ENCODE peak calls at places on chromosomes 3 and 15, in six cellular contexts. B is testis, I is AG04450, C is breast epithelium, Y is bronchial epithelial cell, U is astrocyte of the cerebellum. A is an unnamed sample.

GRCh38 chr3:165603196-165603595 is 234.0 kb downstream of the BCHE start:
- DNase-seq in U (no peak), I (no peak), B (no peak), C (no peak), Y (no peak), A (no peak)

GRCh38 chr3:116579843-116580242 is 129.7 kb upstream of the TUSC7 start:
- DNase-seq in U (peak), B (no peak), I (no peak), Y (peak), C (no peak), A (no peak)

GRCh38 chr15:69578792-69579587 is 126.4 kb downstream of the RPLP1 start:
- DNase-seq in U (no peak), I (no peak), B (no peak), Y (peak), C (peak), A (no peak)

GRCh38 chr3:155957412-155957880 is 87.0 kb downstream of the GMPS start:
- DNase-seq in C (no peak), U (no peak), Y (no peak), I (no peak), B (no peak), A (no peak)

GRCh38 chr15:60815321-60815720 is 336.4 kb upstream of the ICE2 start:
- DNase-seq in B (no peak), I (no peak), U (no peak), C (no peak), Y (no peak), A (no peak)

GRCh38 chr3:178823556-178824229 is 247.9 kb downstream of the ZMAT3 start:
- DNase-seq in B (peak), U (no peak), Y (no peak), I (no peak), C (no peak), A (no peak)

GRCh38 chr15:96887730-96888129 is 557.2 kb downstream of the NR2F2 start:
- DNase-seq in B (no peak), C (no peak), I (no peak), U (no peak), Y (peak), A (peak)

GRCh38 chr3:52777127-52777958 is at the start of gene ITIH1:
- DNase-seq in U (no peak), Y (no peak), B (no peak), I (no peak), C (no peak), A (no peak)

GRCh38 chr3:196740476-196741400 is 1.1 kb downstream of the PAK2 start:
- DNase-seq in U (no peak), B (peak), Y (peak), C (no peak), I (no peak), A (no peak)

GRCh38 chr3:129718201-129718600 is 111.7 kb upstream of the PLXND1 start:
- DNase-seq in I (no peak), U (no peak), C (no peak), Y (no peak), B (no peak), A (no peak)

GRCh38 chr15:33756950-33757349 is 211.3 kb upstream of the CHRM5 start:
- DNase-seq in C (no peak), I (no peak), U (no peak), Y (no peak), B (no peak), A (no peak)

GRCh38 chr3:149968216-149968615 is 2.5 kb downstream of the PFN2 start:
- DNase-seq in B (no peak), Y (peak), U (peak), C (no peak), I (no peak), A (no peak)

GRCh38 chr3:122104515-122105194 is 49.5 kb downstream of the CD86 start:
- DNase-seq in C (no peak), I (no peak), B (no peak), Y (no peak), U (no peak), A (no peak)

GRCh38 chr3:98695816-98696215 is 67.3 kb upstream of the ST3GAL6 start:
- DNase-seq in C (no peak), B (no peak), I (no peak), U (no peak), Y (peak), A (no peak)

GRCh38 chr15:100241572-100242479 is 99.9 kb downstream of the ADAMTS17 start:
- DNase-seq in Y (peak), C (no peak), I (no peak), B (peak), U (peak), A (no peak)

GRCh38 chr3:46516521-46516920 is 18.7 kb downstream of the RTP3 start:
- DNase-seq in B (no peak), Y (no peak), I (no peak), C (no peak), U (no peak), A (no peak)

GRCh38 chr15:49462242-49462641 is 39.2 kb downstream of the FGF7 start:
- DNase-seq in U (no peak), B (no peak), I (no peak), Y (no peak), C (no peak), A (no peak)

GRCh38 chr3:133979553-133979952 is 50.2 kb downstream of the SLCO2A1 start:
- DNase-seq in Y (no peak), U (no peak), I (no peak), B (no peak), C (no peak), A (no peak)

GRCh38 chr3:151445283-151446001 is 15.4 kb downstream of the IGSF10 start:
- DNase-seq in C (no peak), U (peak), I (no peak), Y (peak), B (no peak), A (peak)

GRCh38 chr3:8891774-8892173 is 71.5 kb downstream of the RAD18 start:
- DNase-seq in C (no peak), Y (no peak), I (no peak), B (no peak), U (no peak), A (no peak)

GRCh38 chr15:73885954-73886700 is 12.8 kb downstream of the TBC1D21 start:
- DNase-seq in Y (no peak), I (no peak), B (no peak), C (no peak), U (no peak), A (no peak)

GRCh38 chr3:106711650-106712049 is 665.6 kb upstream of the CCDC54 start:
- DNase-seq in C (no peak), I (no peak), Y (no peak), B (no peak), U (peak), A (peak)

GRCh38 chr15:36844453-36845094 is 255.8 kb downstream of the MEIS2 start:
- DNase-seq in B (no peak), I (peak), Y (no peak), C (no peak), U (peak), A (peak)

GRCh38 chr3:64351713-64352595 is 126.7 kb upstream of the PRICKLE2 start:
- DNase-seq in I (no peak), U (no peak), C (no peak), B (no peak), Y (peak), A (no peak)

GRCh38 chr3:74302274-74302673 is 312.2 kb downstream of the CNTN3 start:
- DNase-seq in C (no peak), I (no peak), Y (no peak), U (no peak), B (no peak), A (no peak)

GRCh38 chr3:149489060-149489690 is 14.7 kb downstream of the TM4SF4 start:
- DNase-seq in B (no peak), Y (no peak), C (no peak), I (no peak), U (no peak), A (no peak)

GRCh38 chr3:158279584-158279983 is 169.7 kb downstream of the RSRC1 start:
- DNase-seq in Y (no peak), U (no peak), C (no peak), B (no peak), I (no peak), A (no peak)

GRCh38 chr3:40782086-40782721 is 257.4 kb downstream of the ZNF621 start:
- DNase-seq in U (no peak), Y (peak), B (no peak), C (no peak), I (no peak), A (no peak)

GRCh38 chr3:31536417-31536991 is 3.8 kb downstream of the STT3B start:
- DNase-seq in I (no peak), Y (no peak), U (no peak), C (no peak), B (no peak), A (no peak)

GRCh38 chr3:158108596-158108995 is 1.3 kb upstream of the RSRC1 start:
- DNase-seq in U (no peak), B (no peak), I (no peak), Y (no peak), C (no peak), A (no peak)

GRCh38 chr3:138043266-138044029 is 33.5 kb downstream of the CLDN18 start:
- DNase-seq in Y (peak), B (no peak), U (peak), C (no peak), I (peak), A (peak)

GRCh38 chr15:70788114-70789049 is 25.0 kb upstream of the UACA start:
- DNase-seq in B (no peak), C (no peak), Y (no peak), U (no peak), I (no peak), A (no peak)

GRCh38 chr3:193872265-193872753 is 263.6 kb upstream of the HES1 start:
- DNase-seq in U (peak), C (peak), B (no peak), I (peak), Y (peak), A (peak)

GRCh38 chr15:88243895-88244787 is 12.4 kb downstream of the NTRK3 start:
- DNase-seq in C (no peak), B (peak), Y (peak), U (no peak), I (no peak), A (no peak)

GRCh38 chr3:185813691-185814215 is 11.1 kb downstream of the IGF2BP2 start:
- DNase-seq in U (no peak), C (no peak), I (peak), B (no peak), Y (peak), A (peak)

GRCh38 chr15:94346272-94346671 is 114.9 kb downstream of the MCTP2 start:
- DNase-seq in C (no peak), I (no peak), Y (no peak), B (no peak), U (no peak), A (no peak)

DNA sequence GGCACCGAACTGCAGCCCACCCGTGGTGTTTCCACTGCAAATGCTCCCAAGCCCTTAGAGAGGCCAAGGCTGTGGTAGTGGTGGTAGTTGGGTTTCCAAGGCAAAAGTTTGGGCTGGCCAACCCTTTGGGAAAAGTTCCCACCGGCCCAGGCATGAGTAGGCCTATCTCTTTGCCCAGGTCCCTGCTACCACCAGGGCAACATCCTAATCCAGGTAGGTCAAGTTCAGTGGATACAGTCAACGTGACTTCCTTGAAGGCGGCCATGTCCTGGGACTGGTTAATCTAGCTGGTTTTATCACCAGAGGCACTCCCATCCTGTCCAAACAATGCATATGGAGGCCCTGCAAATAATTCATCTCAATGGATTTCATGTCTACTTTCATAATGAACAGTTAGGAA is 1.6 kb upstream of the ONECUT1 start:
- DNase-seq in Y (no peak), I (no peak), B (no peak), U (no peak), C (no peak), A (no peak)
- H3K4me3 ChIP-seq in Y (no peak), I (no peak), B (no peak), U (no peak), C (no peak), A (no peak)

DNA sequence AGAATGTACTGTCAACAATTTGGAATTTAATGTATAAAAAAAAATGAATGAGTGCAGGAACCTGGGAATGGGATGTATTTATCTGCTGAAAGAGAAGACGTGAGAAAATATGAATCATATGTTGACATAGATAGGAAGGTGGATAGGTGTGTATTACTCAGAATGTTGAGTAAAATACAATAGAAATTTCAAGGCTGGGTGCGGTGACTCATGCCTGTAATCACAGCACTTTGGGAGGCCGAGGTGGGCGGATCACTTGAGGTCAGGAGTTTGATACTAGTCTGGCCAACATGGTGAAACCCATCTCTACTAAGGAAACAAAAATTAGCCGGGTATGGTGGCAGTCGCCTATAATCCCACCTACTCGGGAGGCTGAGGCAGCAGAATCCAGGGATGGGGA is 202.8 kb downstream of the CADM2 start:
- DNase-seq in U (no peak), C (no peak), Y (peak), B (no peak), I (no peak), A (no peak)
- H3K4me3 ChIP-seq in U (no peak), C (no peak), Y (no peak), B (no peak), I (no peak), A (no peak)

GRCh38 chr3:147132168-147132567 is 274.2 kb downstream of the ZIC4 start:
- DNase-seq in C (no peak), Y (no peak), U (no peak), I (no peak), B (no peak), A (no peak)
- H3K4me3 ChIP-seq in C (no peak), Y (no peak), U (no peak), I (no peak), B (no peak), A (no peak)

GRCh38 chr15:38072007-38072506 is 137.6 kb downstream of the TMCO5A start:
- DNase-seq in B (no peak), C (no peak), I (no peak), U (no peak), Y (no peak), A (no peak)

GRCh38 chr15:38071211-38071972 is 137.0 kb downstream of the TMCO5A start:
- DNase-seq in C (no peak), I (no peak), Y (peak), U (no peak), B (no peak), A (no peak)

GRCh38 chr15:38074029-38074428 is 139.6 kb downstream of the TMCO5A start:
- DNase-seq in I (no peak), C (no peak), Y (peak), B (no peak), U (no peak), A (no peak)

GRCh38 chr15:38072507-38073277 is 138.3 kb downstream of the TMCO5A start:
- DNase-seq in Y (peak), B (peak), I (no peak), C (peak), U (no peak), A (peak)

GRCh38 chr15:38073278-38073930 is 139.0 kb downstream of the TMCO5A start:
- DNase-seq in U (no peak), C (no peak), B (peak), Y (peak), I (no peak), A (no peak)
- H3K4me3 ChIP-seq in U (peak), C (peak), B (peak), Y (peak), I (peak), A (peak)

GRCh38 chr3:13021934-13022265 is 51.3 kb downstream of the IQSEC1 start:
- DNase-seq in C (no peak), B (no peak), Y (no peak), U (no peak), I (no peak), A (no peak)

GRCh38 chr3:13021141-13021933 is 51.9 kb downstream of the IQSEC1 start:
- DNase-seq in U (no peak), Y (no peak), C (peak), I (no peak), B (no peak), A (no peak)

GRCh38 chr3:13023251-13024055 is 49.8 kb downstream of the IQSEC1 start:
- DNase-seq in C (no peak), Y (no peak), I (no peak), B (no peak), U (no peak), A (no peak)

GRCh38 chr3:13024274-13024863 is 48.9 kb downstream of the IQSEC1 start:
- DNase-seq in C (no peak), U (no peak), Y (no peak), I (no peak), B (no peak), A (no peak)

DNA sequence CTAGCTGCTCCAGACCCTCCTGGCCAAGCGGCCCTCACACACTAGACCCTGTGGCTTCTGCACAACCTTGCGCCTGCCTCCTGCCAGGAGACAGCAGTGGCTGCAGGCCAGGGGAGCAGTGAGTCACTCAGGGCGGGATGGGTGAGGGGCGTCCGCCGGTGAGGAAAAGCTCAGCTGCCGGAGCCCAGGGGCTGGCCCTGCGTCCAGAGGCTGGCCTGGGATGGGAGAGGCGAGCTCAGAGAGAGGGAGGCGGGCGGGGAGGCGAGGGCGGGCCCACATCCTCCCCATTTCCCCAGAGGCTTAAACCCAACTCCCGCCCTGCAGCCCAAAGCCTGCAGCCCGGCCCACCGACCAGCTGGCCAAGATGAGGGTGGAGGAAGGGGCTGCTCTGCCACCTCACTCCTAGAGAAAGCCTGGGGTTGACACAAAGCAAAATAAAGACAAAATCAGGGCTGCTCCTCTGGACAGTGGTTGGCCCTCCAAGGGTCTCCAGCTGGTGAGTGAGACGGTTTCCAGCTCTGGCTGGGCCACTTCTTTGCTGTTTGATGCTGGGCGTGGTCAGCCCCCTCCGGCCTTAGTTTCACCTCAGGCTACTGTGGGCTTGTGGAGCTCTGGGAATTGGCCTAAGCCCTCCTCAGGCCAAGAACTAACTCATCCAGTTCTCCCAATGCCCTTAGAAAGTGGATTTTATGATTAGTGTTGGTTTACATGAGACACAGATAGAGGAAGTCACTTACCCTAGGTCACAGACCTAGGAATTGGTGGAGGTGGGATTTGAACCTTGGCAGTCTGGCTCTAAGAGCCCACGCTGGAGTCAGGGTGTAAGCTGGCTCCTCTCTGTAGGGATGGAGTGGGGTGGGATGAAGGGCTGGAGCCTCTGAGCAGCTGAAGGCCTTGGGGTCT is 50.6 kb downstream of the IQSEC1 start:
- DNase-seq in Y (no peak), B (peak), C (no peak), I (peak), U (peak), A (peak)
- H3K4me3 ChIP-seq in Y (no peak), B (no peak), C (peak), I (peak), U (peak), A (peak)

GRCh38 chr3:15429080-15429479 is 1.7 kb downstream of the EAF1 start:
- DNase-seq in B (no peak), U (no peak), C (no peak), Y (no peak), I (no peak), A (no peak)
- H3K4me3 ChIP-seq in B (no peak), U (peak), C (no peak), Y (no peak), I (peak), A (peak)

GRCh38 chr3:71197841-71198565 is 385.5 kb downstream of the FOXP1 start:
- DNase-seq in C (no peak), Y (no peak), I (no peak), B (no peak), U (no peak), A (no peak)
- H3K4me3 ChIP-seq in C (no peak), Y (no peak), I (no peak), B (no peak), U (no peak), A (no peak)

GRCh38 chr3:71107926-71108325 is 475.6 kb downstream of the FOXP1 start:
- DNase-seq in C (no peak), Y (no peak), I (no peak), U (peak), B (no peak), A (no peak)

GRCh38 chr3:71111784-71112440 is 471.6 kb downstream of the FOXP1 start:
- DNase-seq in U (no peak), Y (peak), I (no peak), B (no peak), C (no peak), A (peak)

GRCh38 chr3:71109977-71110285 is 473.6 kb downstream of the FOXP1 start:
- DNase-seq in I (no peak), C (no peak), Y (no peak), B (no peak), U (no peak), A (no peak)

GRCh38 chr3:71110531-71111222 is 472.9 kb downstream of the FOXP1 start:
- DNase-seq in C (no peak), B (no peak), U (no peak), Y (no peak), I (no peak), A (no peak)

DNA sequence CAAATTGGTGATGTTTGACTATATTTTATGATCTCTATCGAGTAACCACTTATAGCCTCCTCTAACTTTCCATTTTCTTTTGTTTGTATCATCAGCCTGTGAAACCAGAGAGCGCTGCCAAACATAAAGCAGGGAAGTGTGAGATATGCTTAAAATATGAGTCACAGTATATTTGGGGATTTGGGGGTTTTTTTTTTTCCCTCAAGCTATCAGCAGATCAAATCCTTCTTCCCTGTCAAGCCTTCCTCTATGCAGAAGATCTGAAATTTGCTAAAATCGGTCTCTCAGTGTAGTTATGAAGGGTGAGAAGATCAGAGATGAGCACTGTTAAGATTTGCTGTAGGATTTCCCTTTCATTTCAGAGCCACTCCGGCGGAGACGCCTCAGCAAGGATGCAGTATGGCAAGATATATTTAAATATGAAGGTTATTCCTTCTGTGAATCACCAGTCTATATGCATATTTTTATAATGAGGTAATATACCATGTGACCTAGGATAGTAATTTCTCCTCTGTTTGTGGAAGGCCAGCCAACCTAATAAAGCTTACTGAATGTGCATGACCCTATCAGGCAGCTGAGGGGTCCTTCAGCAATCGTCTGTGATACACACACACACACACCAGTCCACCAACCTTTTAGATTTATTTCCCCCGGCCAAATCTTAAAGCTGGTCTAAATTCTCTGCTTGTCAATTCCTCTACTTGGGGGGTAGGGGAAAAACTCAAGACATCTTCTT is 474.1 kb downstream of the FOXP1 start:
- DNase-seq in I (no peak), B (no peak), U (no peak), C (no peak), Y (peak), A (peak)
- H3K4me3 ChIP-seq in I (peak), B (no peak), U (no peak), C (no peak), Y (no peak), A (peak)

A was measured in skeletal muscle cell.